ENCODE peak calls at places on chromosome 12, in ten cellular contexts. D, I, S, U, J, N, B, T, V and Y are unnamed samples.

GRCh38 chr12:113174461-113175384 is 10.6 kb downstream of the DDX54 start:
- DNase-seq in U (peak; percentile 81), V (peak; percentile 56), T (peak; percentile 66), N (peak; percentile 21), J (peak; percentile 68), D (peak; percentile 51), I (no peak), S (peak; percentile 85), B (peak; percentile 60), Y (peak; percentile 82)

GRCh38 chr12:56104815-56105476 is 587 bp downstream of the PA2G4 start:
- DNase-seq in J (peak; percentile 31), N (no peak), V (no peak), U (peak; percentile 71), B (peak; percentile 32), S (peak; percentile 30), T (peak; percentile 32), I (no peak), D (peak; percentile 10), Y (peak; percentile 64)

GRCh38 chr12:123908884-123909807 is 63.5 kb downstream of the CCDC92 start:
- DNase-seq in I (no peak), T (no peak), B (no peak), U (no peak), S (no peak), N (peak; percentile 5), J (no peak), V (no peak), D (no peak), Y (no peak)

GRCh38 chr12:74292351-74293194 is 245.1 kb upstream of the ATXN7L3B start:
- DNase-seq in B (no peak), T (no peak), S (no peak), V (no peak), J (no peak), N (no peak), D (no peak), I (no peak), U (no peak), Y (no peak)

GRCh38 chr12:121388421-121388981 is 11.4 kb upstream of the RNF34 start:
- DNase-seq in D (peak; percentile 82), N (no peak), U (no peak), S (no peak), V (no peak), I (peak; percentile 17), J (peak; percentile 32), B (peak; percentile 81), T (peak; percentile 38), Y (no peak)

GRCh38 chr12:108689314-108690190 is 41.8 kb downstream of the CORO1C start:
- DNase-seq in J (peak; percentile 70), U (peak; percentile 68), V (no peak), B (peak; percentile 39), T (peak; percentile 93), D (peak; percentile 58), I (peak; percentile 60), N (peak; percentile 17), S (no peak), Y (peak; percentile 87)

GRCh38 chr12:93563807-93564538 is 8.5 kb upstream of the SOCS2 start:
- DNase-seq in U (no peak), T (no peak), J (peak; percentile 89), B (peak; percentile 19), N (no peak), V (no peak), D (peak; percentile 14), S (no peak), I (no peak), Y (peak; percentile 10)

GRCh38 chr12:131340616-131341210 is 370.2 kb upstream of the SFSWAP start:
- DNase-seq in J (no peak), I (no peak), N (no peak), T (no peak), D (no peak), U (no peak), V (no peak), S (no peak), B (no peak), Y (no peak)

GRCh38 chr12:24661657-24662096 is 287.2 kb downstream of the BCAT1 start:
- DNase-seq in N (peak; percentile 6), U (peak; percentile 77), V (no peak), S (peak; percentile 22), J (no peak), D (peak; percentile 80), I (no peak), B (peak; percentile 76), T (no peak), Y (no peak)

GRCh38 chr12:113912761-113913295 is 53.3 kb downstream of the RBM19 start:
- DNase-seq in T (peak; percentile 79), S (peak; percentile 64), J (peak; percentile 83), N (peak; percentile 30), V (peak; percentile 13), I (peak; percentile 29), U (peak; percentile 61), D (peak; percentile 48), B (peak; percentile 64), Y (peak; percentile 68)

GRCh38 chr12:41932470-41932991 is 212.1 kb downstream of the GXYLT1 start:
- DNase-seq in V (peak; percentile 3), U (peak; percentile 88), T (peak; percentile 90), N (peak; percentile 54), J (no peak), S (peak; percentile 64), B (no peak), D (peak; percentile 2), I (peak; percentile 15), Y (peak; percentile 70)

GRCh38 chr12:52005903-52006703 is 643 bp upstream of the TAMALIN start:
- DNase-seq in S (no peak), B (no peak), U (peak; percentile 87), D (no peak), I (no peak), T (no peak), V (peak; percentile 35), J (no peak), N (peak; percentile 47), Y (no peak)

GRCh38 chr12:92271341-92271740 is 125.7 kb upstream of the BTG1 start:
- DNase-seq in T (no peak), J (no peak), N (no peak), I (no peak), V (no peak), D (no peak), S (no peak), B (no peak), U (no peak), Y (no peak)

GRCh38 chr12:50232771-50233209 is 50.5 kb downstream of the LIMA1 start:
- DNase-seq in S (no peak), N (no peak), U (no peak), T (peak; percentile 70), D (no peak), B (no peak), I (no peak), J (no peak), V (no peak), Y (no peak)

GRCh38 chr12:227286-227915 is 13.4 kb upstream of the SLC6A12 start:
- DNase-seq in T (no peak), B (no peak), N (no peak), U (no peak), S (no peak), I (no peak), V (no peak), J (no peak), D (no peak), Y (no peak)

GRCh38 chr12:15638231-15638630 is 151.0 kb downstream of the EPS8 start:
- DNase-seq in J (no peak), U (no peak), D (no peak), V (no peak), T (no peak), I (no peak), B (peak; percentile 8), N (no peak), S (no peak), Y (no peak)

GRCh38 chr12:124862768-124863408 is 776 bp downstream of the SCARB1 start:
- DNase-seq in I (no peak), B (peak; percentile 38), U (no peak), V (no peak), J (no peak), S (no peak), N (peak; percentile 55), D (peak; percentile 21), T (peak; percentile 15), Y (peak; percentile 45)

GRCh38 chr12:89051065-89051677 is 301.1 kb downstream of the DUSP6 start:
- DNase-seq in V (no peak), N (no peak), I (peak; percentile 41), B (peak; percentile 65), S (peak; percentile 29), D (peak; percentile 60), U (no peak), T (peak; percentile 88), J (peak; percentile 74), Y (peak; percentile 56)

GRCh38 chr12:27973487-27973890 is 956 bp upstream of the PTHLH start:
- DNase-seq in B (no peak), U (no peak), T (no peak), N (no peak), I (no peak), D (no peak), V (no peak), S (no peak), J (peak; percentile 47), Y (no peak)

GRCh38 chr12:112524676-112525425 is 106.1 kb downstream of the PTPN11 start:
- DNase-seq in I (no peak), S (no peak), V (no peak), U (no peak), B (peak; percentile 50), T (no peak), D (peak; percentile 49), J (peak; percentile 47), N (no peak), Y (no peak)

GRCh38 chr12:2395352-2395977 is 342.7 kb downstream of the CACNA1C start:
- DNase-seq in U (peak; percentile 65), V (no peak), T (peak; percentile 38), B (peak; percentile 42), S (peak; percentile 43), N (peak; percentile 1), I (no peak), D (peak; percentile 37), J (peak; percentile 46), Y (peak; percentile 50)